ENCODE peak calls at places on chromosomes 13 and 19, in five cellular contexts. One of them, this sample, is unnamed. For H3K36me3, the result is how much of the 10 kb centered on the place peaks cover.

GRCh38 chr19:3210347-3211017 is 14.0 kb upstream of the CELF5 start:
- DNase-seq in mesendoderm: peak
- DNase-seq in Karpas-422: peak
- DNase-seq in fibroblast of lung: no peak
- DNase-seq in H1: peak
- DNase-seq in this sample: peak

GRCh38 chr13:52846567-52847321 is 1.7 kb downstream of the PCDH8 start:
- DNase-seq in mesendoderm: peak
- DNase-seq in Karpas-422: peak
- DNase-seq in fibroblast of lung: peak
- DNase-seq in H1: no peak
- DNase-seq in this sample: peak

GRCh38 chr19:53865918-53866696 is 1.6 kb upstream of the MYADM start:
- DNase-seq in mesendoderm: peak
- DNase-seq in Karpas-422: no peak
- DNase-seq in fibroblast of lung: peak
- DNase-seq in H1: no peak
- DNase-seq in this sample: peak

GRCh38 chr13:84405286-84405685 is 523.0 kb upstream of the SLITRK1 start:
- DNase-seq in mesendoderm: no peak
- DNase-seq in Karpas-422: no peak
- DNase-seq in fibroblast of lung: peak
- DNase-seq in H1: no peak
- DNase-seq in this sample: no peak

GRCh38 chr13:20689291-20689690 is 14.2 kb upstream of the IL17D start:
- DNase-seq in mesendoderm: no peak
- DNase-seq in Karpas-422: no peak
- DNase-seq in fibroblast of lung: no peak
- DNase-seq in H1: no peak
- DNase-seq in this sample: no peak

GRCh38 chr13:77386880-77387606 is 60.1 kb upstream of the MYCBP2 start:
- DNase-seq in mesendoderm: no peak
- DNase-seq in Karpas-422: no peak
- DNase-seq in fibroblast of lung: peak
- DNase-seq in H1: no peak
- DNase-seq in this sample: no peak

GRCh38 chr19:51407631-51408131 is 9.8 kb downstream of the SIGLEC10 start:
- DNase-seq in mesendoderm: peak
- DNase-seq in Karpas-422: peak
- DNase-seq in fibroblast of lung: no peak
- DNase-seq in H1: no peak
- DNase-seq in this sample: no peak

GRCh38 chr13:101892296-101892695 is 439.8 kb downstream of the ITGBL1 start:
- DNase-seq in mesendoderm: no peak
- DNase-seq in Karpas-422: no peak
- DNase-seq in fibroblast of lung: peak
- DNase-seq in H1: no peak
- DNase-seq in this sample: no peak

GRCh38 chr19:37655689-37656491 is 625 bp upstream of the ZFP30 start:
- DNase-seq in mesendoderm: peak
- DNase-seq in Karpas-422: peak
- DNase-seq in fibroblast of lung: peak
- DNase-seq in H1: no peak
- DNase-seq in this sample: peak

GRCh38 chr13:99124695-99125334 is 75.8 kb upstream of the UBAC2 start:
- DNase-seq in mesendoderm: no peak
- DNase-seq in Karpas-422: no peak
- DNase-seq in fibroblast of lung: peak
- DNase-seq in H1: no peak
- DNase-seq in this sample: no peak

GRCh38 chr13:110415669-110416068 is 108.6 kb downstream of the COL4A2 start:
- DNase-seq in mesendoderm: peak
- DNase-seq in Karpas-422: peak
- DNase-seq in fibroblast of lung: no peak
- DNase-seq in H1: peak
- DNase-seq in this sample: peak

GRCh38 chr13:44199627-44200207 is 173.9 kb upstream of the SERP2 start:
- DNase-seq in mesendoderm: no peak
- DNase-seq in Karpas-422: no peak
- DNase-seq in fibroblast of lung: no peak
- DNase-seq in H1: no peak
- DNase-seq in this sample: no peak

GRCh38 chr13:98942997-98943396 is 34.9 kb downstream of the DOCK9 start:
- DNase-seq in mesendoderm: no peak
- DNase-seq in Karpas-422: no peak
- DNase-seq in fibroblast of lung: no peak
- DNase-seq in H1: no peak
- DNase-seq in this sample: no peak

GRCh38 chr19:19074172-19074905 is 10.5 kb downstream of the SLC25A42 start:
- DNase-seq in mesendoderm: no peak
- DNase-seq in Karpas-422: no peak
- DNase-seq in fibroblast of lung: no peak
- DNase-seq in H1: no peak
- DNase-seq in this sample: no peak

GRCh38 chr13:49657241-49657641 is 28.9 kb downstream of the ARL11 start:
- DNase-seq in mesendoderm: no peak
- DNase-seq in Karpas-422: no peak
- DNase-seq in fibroblast of lung: no peak
- DNase-seq in H1: no peak
- DNase-seq in this sample: no peak

GRCh38 chr19:6995054-6995453 is 26.2 kb downstream of the MBD3L2B start:
- DNase-seq in mesendoderm: no peak
- DNase-seq in Karpas-422: no peak
- DNase-seq in fibroblast of lung: no peak
- DNase-seq in H1: no peak
- DNase-seq in this sample: no peak

GRCh38 chr19:35899547-35900214 is 659 bp downstream of the NFKBID start:
- DNase-seq in mesendoderm: peak
- DNase-seq in Karpas-422: peak
- DNase-seq in fibroblast of lung: peak
- DNase-seq in H1: no peak
- DNase-seq in this sample: peak

GRCh38 chr13:41614671-41615519 is 157.5 kb downstream of the RGCC start:
- DNase-seq in mesendoderm: peak
- DNase-seq in Karpas-422: no peak
- DNase-seq in fibroblast of lung: peak
- DNase-seq in H1: no peak
- DNase-seq in this sample: no peak

GRCh38 chr13:113582841-113583631 is 1.5 kb upstream of the TFDP1 start:
- DNase-seq in mesendoderm: no peak
- DNase-seq in Karpas-422: no peak
- DNase-seq in fibroblast of lung: no peak
- DNase-seq in H1: no peak
- DNase-seq in this sample: peak

GRCh38 chr13:40290758-40291157 is 375.7 kb downstream of the FOXO1 start:
- DNase-seq in mesendoderm: no peak
- DNase-seq in Karpas-422: no peak
- DNase-seq in fibroblast of lung: no peak
- DNase-seq in H1: no peak
- DNase-seq in this sample: no peak

GRCh38 chr19:12484011-12484370 is 625 bp downstream of the ZNF709 start:
- DNase-seq in mesendoderm: peak
- DNase-seq in Karpas-422: no peak
- DNase-seq in fibroblast of lung: peak
- DNase-seq in H1: no peak
- DNase-seq in this sample: no peak

GRCh38 chr13:50610238-50610637 is 233.3 kb downstream of the DLEU7 start:
- DNase-seq in mesendoderm: peak
- DNase-seq in Karpas-422: no peak
- DNase-seq in fibroblast of lung: no peak
- DNase-seq in H1: no peak
- DNase-seq in this sample: no peak

GRCh38 chr19:2051771-2052704 is 994 bp upstream of the MKNK2 start:
- DNase-seq in mesendoderm: no peak
- DNase-seq in Karpas-422: peak
- DNase-seq in fibroblast of lung: no peak
- DNase-seq in H1: no peak
- DNase-seq in this sample: peak

GRCh38 chr13:97142452-97142851 is 79.7 kb upstream of the MBNL2 start:
- DNase-seq in mesendoderm: peak
- DNase-seq in Karpas-422: peak
- DNase-seq in fibroblast of lung: no peak
- DNase-seq in H1: no peak
- DNase-seq in this sample: peak

GRCh38 chr13:106382569-106382968 is 152.9 kb downstream of the EFNB2 start:
- DNase-seq in mesendoderm: peak
- DNase-seq in Karpas-422: no peak
- DNase-seq in fibroblast of lung: no peak
- DNase-seq in H1: no peak
- DNase-seq in this sample: no peak

GRCh38 chr13:32309812-32310706 is 5.1 kb downstream of the ZAR1L start:
- DNase-seq in mesendoderm: peak
- DNase-seq in Karpas-422: peak
- DNase-seq in fibroblast of lung: peak
- DNase-seq in H1: no peak
- DNase-seq in this sample: peak

GRCh38 chr19:802497-802887 is 5.2 kb downstream of the PTBP1 start:
- DNase-seq in mesendoderm: no peak
- DNase-seq in Karpas-422: no peak
- DNase-seq in fibroblast of lung: peak
- DNase-seq in H1: no peak
- DNase-seq in this sample: no peak

GRCh38 chr19:802888-803561 is 5.8 kb downstream of the PTBP1 start:
- DNase-seq in mesendoderm: no peak
- DNase-seq in Karpas-422: no peak
- DNase-seq in fibroblast of lung: peak
- DNase-seq in H1: no peak
- DNase-seq in this sample: no peak

GRCh38 chr19:801030-801860 is 4.0 kb downstream of the PTBP1 start:
- DNase-seq in mesendoderm: no peak
- DNase-seq in Karpas-422: no peak
- DNase-seq in fibroblast of lung: peak
- DNase-seq in H1: no peak
- DNase-seq in this sample: peak

GRCh38 chr19:800360-801029 is 3.2 kb downstream of the PTBP1 start:
- DNase-seq in mesendoderm: no peak
- DNase-seq in Karpas-422: no peak
- DNase-seq in fibroblast of lung: peak
- DNase-seq in H1: no peak
- DNase-seq in this sample: peak

GRCh38 chr19:801861-802496 is 4.7 kb downstream of the PTBP1 start:
- DNase-seq in mesendoderm: no peak
- DNase-seq in Karpas-422: no peak
- DNase-seq in fibroblast of lung: peak
- DNase-seq in H1: no peak
- DNase-seq in this sample: no peak
- H3K4me3 ChIP-seq in mesendoderm: no peak
- H3K4me3 ChIP-seq in Karpas-422: no peak
- H3K4me3 ChIP-seq in fibroblast of lung: peak
- H3K4me3 ChIP-seq in H1: no peak
- H3K4me3 ChIP-seq in this sample: no peak

GRCh38 chr19:40337594-40337993 is 10.6 kb downstream of the C19orf47 start:
- DNase-seq in mesendoderm: no peak
- DNase-seq in Karpas-422: no peak
- DNase-seq in fibroblast of lung: no peak
- DNase-seq in H1: no peak
- DNase-seq in this sample: no peak

GRCh38 chr19:40337107-40337506 is 11.1 kb downstream of the C19orf47 start:
- DNase-seq in mesendoderm: no peak
- DNase-seq in Karpas-422: no peak
- DNase-seq in fibroblast of lung: no peak
- DNase-seq in H1: no peak
- DNase-seq in this sample: no peak

GRCh38 chr19:40339018-40339728 is 9.0 kb downstream of the C19orf47 start:
- DNase-seq in mesendoderm: no peak
- DNase-seq in Karpas-422: no peak
- DNase-seq in fibroblast of lung: no peak
- DNase-seq in H1: no peak
- DNase-seq in this sample: no peak

GRCh38 chr19:40335101-40335500 is 13.1 kb downstream of the C19orf47 start:
- DNase-seq in mesendoderm: no peak
- DNase-seq in Karpas-422: no peak
- DNase-seq in fibroblast of lung: no peak
- DNase-seq in H1: no peak
- DNase-seq in this sample: no peak

DNA sequence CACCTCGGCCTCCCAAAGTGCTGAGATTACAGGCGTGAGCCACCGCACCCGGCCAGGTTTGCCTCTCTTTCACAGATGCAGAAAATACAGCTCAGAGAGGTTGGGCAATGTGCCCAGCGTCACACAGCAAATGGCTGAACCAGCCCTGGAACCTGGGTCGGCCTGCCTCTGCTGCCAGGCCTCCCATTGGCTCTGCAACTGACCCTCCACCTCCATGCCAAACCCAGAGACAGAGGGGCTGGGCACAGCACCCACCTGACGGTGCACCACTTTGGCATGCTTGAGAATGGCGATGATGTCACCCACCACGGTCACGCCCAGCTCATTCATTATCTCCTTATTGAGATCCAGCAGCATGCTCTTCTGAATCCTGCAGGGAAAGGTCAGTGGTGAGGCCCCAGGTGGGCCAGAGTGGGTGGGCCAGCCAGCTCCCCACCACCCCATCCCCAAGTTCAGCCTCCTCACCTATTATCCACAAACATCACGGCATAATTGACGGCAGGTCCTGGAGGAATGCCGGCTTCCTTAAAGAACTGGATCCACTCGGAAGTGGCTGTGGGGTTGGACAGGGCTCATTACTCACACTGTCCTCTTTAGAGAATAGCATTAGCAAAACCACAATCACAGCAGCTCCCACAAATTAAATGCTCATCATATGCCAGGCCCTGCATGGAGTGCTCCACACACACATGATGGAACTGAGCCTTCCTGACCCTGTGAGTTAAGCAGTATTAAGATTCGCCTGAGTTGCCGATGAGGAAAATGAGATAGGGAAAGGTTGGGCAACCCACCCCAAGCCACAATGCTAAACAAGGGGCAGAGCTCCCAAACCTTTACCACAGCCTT is 12.1 kb downstream of the C19orf47 start:
- DNase-seq in mesendoderm: no peak
- DNase-seq in Karpas-422: no peak
- DNase-seq in fibroblast of lung: peak
- DNase-seq in H1: no peak
- DNase-seq in this sample: no peak
- H3K36me3 ChIP-seq in mesendoderm: under half
- H3K36me3 ChIP-seq in Karpas-422: under half
- H3K36me3 ChIP-seq in fibroblast of lung: under half
- H3K36me3 ChIP-seq in H1: under half
- H3K36me3 ChIP-seq in this sample: under half

GRCh38 chr19:49679832-49680472 is 2.9 kb downstream of the PRMT1 start:
- DNase-seq in mesendoderm: no peak
- DNase-seq in Karpas-422: peak
- DNase-seq in fibroblast of lung: no peak
- DNase-seq in H1: no peak
- DNase-seq in this sample: no peak
- H3K9ac ChIP-seq in mesendoderm: peak
- H3K9ac ChIP-seq in Karpas-422: peak
- H3K9ac ChIP-seq in fibroblast of lung: no peak
- H3K9ac ChIP-seq in H1: no peak
- H3K9ac ChIP-seq in this sample: no peak

DNA sequence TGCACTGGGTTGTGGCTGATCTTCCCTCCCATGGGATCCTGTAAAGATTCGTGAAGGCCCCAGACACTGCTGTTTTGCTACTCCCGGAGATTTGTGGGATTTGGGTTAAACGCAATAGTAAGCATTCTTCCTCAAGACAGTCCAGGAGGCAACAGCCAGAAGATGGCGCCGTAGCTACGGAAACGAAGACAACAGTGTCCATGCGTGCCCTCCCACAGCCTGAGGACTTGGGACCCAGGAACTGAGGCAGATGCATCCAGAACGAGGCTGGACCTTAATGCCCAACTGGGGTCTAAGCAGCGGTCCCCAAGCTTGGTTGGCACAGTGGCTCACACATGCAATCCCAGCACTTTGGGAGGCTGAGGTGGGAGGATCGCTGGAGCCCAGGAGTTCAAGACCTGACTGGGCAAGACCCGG is 57.6 kb upstream of the ZNF507 start:
- DNase-seq in mesendoderm: peak
- DNase-seq in Karpas-422: peak
- DNase-seq in fibroblast of lung: peak
- DNase-seq in H1: peak
- DNase-seq in this sample: peak
- H3K4me3 ChIP-seq in mesendoderm: no peak
- H3K4me3 ChIP-seq in Karpas-422: no peak
- H3K4me3 ChIP-seq in fibroblast of lung: no peak
- H3K4me3 ChIP-seq in H1: no peak
- H3K4me3 ChIP-seq in this sample: no peak